ENCODE peak calls at places on chromosomes 5 and 9, in six cellular contexts. T is SK-N-SH; S is transverse colon; M is heart right ventricle; W is psoas muscle; U is CD8-positive, alpha-beta T cell. H is an unnamed sample. For H3K36me3, the result is how much of the 10 kb centered on the place peaks cover.

GRCh38 chr9:131537946-131538345 is 6.9 kb upstream of the UCK1 start:
- DNase-seq in T (no peak), S (no peak), M (no peak), W (no peak), U (no peak), H (no peak)

GRCh38 chr9:108473209-108474112 is 382.3 kb downstream of the ACTL7B start:
- DNase-seq in T (no peak), S (peak), M (no peak), W (peak), U (no peak), H (peak)

GRCh38 chr5:67253911-67254310 is 57.3 kb upstream of the CD180 start:
- DNase-seq in T (no peak), S (no peak), M (no peak), W (no peak), U (no peak), H (no peak)

GRCh38 chr9:98964201-98964600 is 20.5 kb downstream of the COL15A1 start:
- DNase-seq in T (no peak), S (no peak), M (no peak), W (no peak), U (no peak), H (no peak)

GRCh38 chr9:98591696-98592095 is 117.0 kb downstream of the GABBR2 start:
- DNase-seq in T (no peak), S (no peak), M (no peak), W (no peak), U (no peak), H (no peak)

GRCh38 chr9:90801507-90802289 is at the start of gene SYK:
- DNase-seq in T (peak), S (peak), M (peak), W (peak), U (no peak), H (peak)

GRCh38 chr5:139653616-139654015 is 5.5 kb downstream of the CXXC5 start:
- DNase-seq in T (no peak), S (no peak), M (no peak), W (no peak), U (no peak), H (no peak)

GRCh38 chr9:95425910-95426551 is 90.7 kb downstream of the PTCH1 start:
- DNase-seq in T (no peak), S (peak), M (no peak), W (no peak), U (no peak), H (no peak)

GRCh38 chr9:95116002-95116819 is 201.3 kb downstream of the FANCC start:
- DNase-seq in T (no peak), S (peak), M (no peak), W (no peak), U (no peak), H (no peak)

GRCh38 chr9:134618163-134618822 is 23.3 kb upstream of the COL5A1 start:
- DNase-seq in T (no peak), S (no peak), M (no peak), W (no peak), U (no peak), H (peak)

GRCh38 chr9:38250279-38251035 is 142.0 kb upstream of the ALDH1B1 start:
- DNase-seq in T (no peak), S (no peak), M (no peak), W (no peak), U (no peak), H (no peak)

GRCh38 chr5:982377-983237 is 26.0 kb upstream of the NKD2 start:
- DNase-seq in T (peak), S (no peak), M (peak), W (no peak), U (no peak), H (no peak)

GRCh38 chr5:124655943-124656459 is 90.4 kb downstream of the ZNF608 start:
- DNase-seq in T (peak), S (peak), M (no peak), W (no peak), U (no peak), H (no peak)

GRCh38 chr9:93260290-93261066 is 76.5 kb downstream of the WNK2 start:
- DNase-seq in T (peak), S (peak), M (no peak), W (peak), U (no peak), H (peak)

GRCh38 chr9:33143241-33143642 is 23.9 kb downstream of the B4GALT1 start:
- DNase-seq in T (no peak), S (peak), M (no peak), W (no peak), U (no peak), H (peak)

GRCh38 chr5:58974601-58975000 is 391.7 kb downstream of the RAB3C start:
- DNase-seq in T (no peak), S (no peak), M (no peak), W (no peak), U (no peak), H (no peak)

GRCh38 chr9:127919253-127919815 is 2.5 kb upstream of the ST6GALNAC4 start:
- DNase-seq in T (no peak), S (peak), M (peak), W (peak), U (no peak), H (no peak)
- H3K27ac ChIP-seq in T (peak), S (peak), M (peak), W (peak), U (no peak), H (no peak)

GRCh38 chr9:127492616-127493015 is 41.3 kb downstream of the LRSAM1 start:
- DNase-seq in T (no peak), S (no peak), M (no peak), W (no peak), U (no peak), H (no peak)

GRCh38 chr9:127491516-127491915 is 40.2 kb downstream of the LRSAM1 start:
- DNase-seq in T (no peak), S (no peak), M (no peak), W (no peak), U (no peak), H (no peak)

GRCh38 chr9:127488946-127489345 is 37.6 kb downstream of the LRSAM1 start:
- DNase-seq in T (no peak), S (no peak), M (no peak), W (no peak), U (no peak), H (no peak)

GRCh38 chr9:127490831-127491230 is 39.5 kb downstream of the LRSAM1 start:
- DNase-seq in T (no peak), S (no peak), M (no peak), W (no peak), U (no peak), H (no peak)

DNA sequence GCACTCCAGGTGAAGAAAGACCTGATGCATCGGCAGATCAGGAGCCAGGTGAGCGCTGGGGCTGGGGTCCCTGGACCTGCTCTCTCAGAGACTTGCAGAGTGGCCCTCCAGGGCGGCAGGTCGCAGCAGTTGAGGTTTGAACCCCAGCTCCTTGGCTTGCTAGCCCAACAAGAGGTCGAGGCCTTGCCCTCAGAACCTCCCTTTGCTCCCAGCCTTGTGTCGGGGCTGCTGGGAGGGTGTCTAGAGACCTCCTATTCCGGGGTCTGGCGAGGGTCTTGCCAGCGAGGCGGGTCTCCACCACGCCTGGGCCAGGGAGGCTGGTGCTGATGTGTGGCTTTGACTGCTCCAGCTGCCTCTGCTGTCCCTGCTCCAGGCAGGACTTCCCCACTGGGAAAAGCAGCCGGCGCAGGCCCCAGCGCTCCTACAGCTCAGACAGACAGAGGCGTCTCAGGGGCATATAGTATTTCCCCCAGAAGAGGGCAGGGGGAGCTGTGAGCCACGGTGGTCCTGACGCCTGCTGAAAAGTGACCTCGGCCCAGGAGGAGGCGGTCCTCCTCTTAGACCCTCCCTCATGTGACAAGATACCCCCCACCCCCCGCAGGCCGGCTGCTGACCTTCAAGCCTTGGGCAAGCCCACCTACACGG is 38.3 kb downstream of the LRSAM1 start:
- DNase-seq in T (peak), S (no peak), M (no peak), W (no peak), U (no peak), H (no peak)
- H3K36me3 ChIP-seq in T (under half), S (under half), M (under half), W (half or more), U (under half), H (under half)

DNA sequence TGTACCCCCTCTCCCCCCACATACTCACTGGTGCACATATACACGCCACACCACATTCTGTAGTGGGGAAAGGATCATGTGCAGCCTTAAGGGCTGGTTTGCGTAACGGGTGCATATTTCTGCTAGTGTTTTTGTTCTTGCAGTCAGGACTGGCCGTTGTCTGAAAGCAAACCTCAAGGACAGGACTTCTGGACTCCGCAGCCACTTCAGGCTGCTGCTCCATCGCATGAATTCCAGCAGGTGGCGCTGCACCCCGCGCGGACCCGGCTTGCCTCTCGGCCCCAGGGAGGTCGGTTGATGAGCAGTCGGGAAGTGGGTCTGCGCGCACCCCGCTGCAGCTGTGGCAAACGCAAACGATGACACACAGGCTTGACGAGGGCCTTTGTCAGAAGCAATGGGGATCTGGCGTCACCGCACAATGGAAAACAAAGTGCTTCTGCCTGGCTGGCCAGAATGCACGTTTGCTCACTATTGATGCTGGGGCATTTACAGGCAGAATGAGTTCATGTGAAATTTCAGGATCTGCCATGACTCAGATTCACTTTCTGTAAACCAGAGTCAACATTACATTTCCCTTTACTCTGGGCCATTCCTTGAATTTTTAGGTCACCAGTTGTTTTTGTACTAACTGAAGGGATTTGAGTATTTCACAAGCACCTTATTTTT is 36.3 kb upstream of the GLRX start:
- DNase-seq in T (peak), S (peak), M (peak), W (peak), U (peak), H (peak)
- H3K27ac ChIP-seq in T (peak), S (peak), M (peak), W (peak), U (no peak), H (peak)

DNA sequence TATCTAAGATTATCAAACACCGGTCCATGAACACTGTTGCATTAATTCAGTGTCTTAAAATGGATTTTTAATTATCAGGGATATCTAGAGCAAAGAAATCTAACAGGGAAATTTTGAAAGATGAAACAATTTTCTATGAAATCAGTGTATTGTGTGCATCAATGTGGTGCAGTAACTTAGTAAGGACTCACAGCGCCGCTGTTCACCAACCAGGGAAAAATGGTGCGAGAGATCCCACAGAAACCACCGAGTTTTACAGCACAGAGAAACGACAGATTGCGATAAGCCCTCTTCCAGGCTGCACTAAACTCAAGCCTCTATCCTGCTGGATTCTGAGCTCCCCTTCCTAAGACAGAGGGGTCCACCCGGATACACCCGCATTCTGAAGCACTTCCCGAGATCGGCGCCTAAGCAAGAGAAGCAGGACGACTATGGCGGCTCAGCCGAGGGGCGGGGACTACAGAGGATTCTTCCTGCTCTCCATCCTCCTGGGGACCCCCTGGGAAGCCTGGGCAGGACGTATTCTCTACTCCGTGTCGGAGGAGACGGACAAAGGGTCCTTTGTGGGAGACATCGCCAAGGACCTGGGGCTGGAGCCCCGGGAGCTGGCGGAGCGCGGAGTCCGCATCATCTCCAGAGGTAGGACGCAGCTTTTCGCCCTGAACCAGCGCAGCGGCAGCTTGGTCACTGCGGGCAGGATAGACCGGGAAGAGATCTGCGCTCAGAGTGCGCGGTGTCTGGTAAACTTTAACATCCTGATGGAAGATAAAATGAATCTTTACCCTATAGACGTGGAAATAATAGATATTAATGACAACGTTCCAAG is at the start of gene PCDHGA7:
- DNase-seq in T (peak), S (no peak), M (no peak), W (no peak), U (no peak), H (no peak)
- H3K36me3 ChIP-seq in T (under half), S (under half), M (under half), W (under half), U (under half), H (under half)

GRCh38 chr9:14660721-14661120 is 32.5 kb downstream of the ZDHHC21 start:
- DNase-seq in T (no peak), S (no peak), M (no peak), W (no peak), U (no peak), H (no peak)
- H3K27ac ChIP-seq in T (no peak), S (no peak), M (no peak), W (no peak), U (no peak), H (no peak)

GRCh38 chr9:125886365-125886764 is 139.2 kb downstream of the PBX3 start:
- DNase-seq in T (no peak), S (no peak), M (no peak), W (no peak), U (no peak), H (no peak)
- H3K36me3 ChIP-seq in T (under half), S (under half), M (under half), W (under half), U (under half), H (under half)

GRCh38 chr5:159908201-159908940 is 7.9 kb upstream of the ADRA1B start:
- DNase-seq in T (no peak), S (no peak), M (no peak), W (no peak), U (no peak), H (no peak)
- H3K27ac ChIP-seq in T (peak), S (no peak), M (no peak), W (no peak), U (no peak), H (no peak)

GRCh38 chr9:129964901-129965734 is 77.9 kb downstream of the FNBP1 start:
- DNase-seq in T (no peak), S (no peak), M (no peak), W (no peak), U (no peak), H (peak)
- H3K36me3 ChIP-seq in T (under half), S (under half), M (under half), W (under half), U (under half), H (under half)

H was measured in testis.